ENCODE peak calls at places on chromosomes 6 and 20, in six cellular contexts. D is HL-60, Q is osteoblast, J is AG09309, A is choroid plexus epithelial cell, S is fibroblast of pulmonary artery. Y is an unnamed sample.

GRCh38 chr6:33390173-33390572 is 1.4 kb upstream of the KIFC1 start:
- DNase-seq in D (no peak), Q (no peak), J (no peak), A (no peak), S (no peak), Y (no peak)

GRCh38 chr6:118755941-118756646 is 104.7 kb upstream of the CEP85L start:
- DNase-seq in D (no peak), Q (no peak), J (no peak), A (no peak), S (no peak), Y (no peak)

GRCh38 chr20:51910202-51911050 is 108.1 kb upstream of the SALL4 start:
- DNase-seq in D (no peak), Q (no peak), J (peak), A (peak), S (no peak), Y (peak)

GRCh38 chr6:41927253-41927652 is 6.0 kb downstream of the BYSL start:
- DNase-seq in D (no peak), Q (no peak), J (no peak), A (no peak), S (no peak), Y (no peak)

GRCh38 chr6:130848945-130849344 is 21.7 kb downstream of the SMLR1 start:
- DNase-seq in D (no peak), Q (no peak), J (no peak), A (no peak), S (no peak), Y (peak)

GRCh38 chr6:17081860-17082508 is 19.9 kb upstream of the STMND1 start:
- DNase-seq in D (no peak), Q (no peak), J (no peak), A (no peak), S (no peak), Y (no peak)

GRCh38 chr20:49888341-49889244 is 26.7 kb downstream of the SPATA2 start:
- DNase-seq in D (peak), Q (peak), J (no peak), A (peak), S (peak), Y (peak)

GRCh38 chr6:52305385-52305784 is 20.8 kb upstream of the MCM3 start:
- DNase-seq in D (no peak), Q (no peak), J (no peak), A (no peak), S (no peak), Y (no peak)

GRCh38 chr20:36498386-36499179 is 42.7 kb upstream of the MYL9 start:
- DNase-seq in D (no peak), Q (peak), J (no peak), A (no peak), S (no peak), Y (no peak)

GRCh38 chr6:4413073-4413472 is 277.7 kb upstream of the ECI2 start:
- DNase-seq in D (no peak), Q (peak), J (peak), A (peak), S (peak), Y (peak)

GRCh38 chr6:2875840-2876207 is 27.3 kb downstream of the SERPINB9 start:
- DNase-seq in D (peak), Q (peak), J (no peak), A (peak), S (no peak), Y (no peak)

GRCh38 chr20:15162061-15162740 is 824.8 kb upstream of the FLRT3 start:
- DNase-seq in D (no peak), Q (no peak), J (no peak), A (no peak), S (no peak), Y (no peak)

GRCh38 chr20:54643761-54644160 is 168.4 kb downstream of the DOK5 start:
- DNase-seq in D (no peak), Q (peak), J (peak), A (peak), S (peak), Y (peak)

GRCh38 chr6:117547688-117548621 is 54.4 kb downstream of the GOPC start:
- DNase-seq in D (no peak), Q (peak), J (no peak), A (peak), S (peak), Y (no peak)

GRCh38 chr20:3686867-3687321 is 5.1 kb upstream of the ADAM33 start:
- DNase-seq in D (no peak), Q (peak), J (peak), A (peak), S (peak), Y (peak)
- TF ChIP-seq CTCF in D (no peak), Q (no peak), J (no peak), A (peak), S (no peak), Y (no peak)

GRCh38 chr20:34368547-34368946 is 5.5 kb downstream of the ITCH start:
- DNase-seq in D (no peak), Q (peak), J (no peak), A (peak), S (no peak), Y (no peak)

GRCh38 chr20:34363062-34364012 is at the start of gene ITCH:
- DNase-seq in D (peak), Q (peak), J (peak), A (peak), S (peak), Y (peak)

GRCh38 chr20:34367155-34367554 is 4.1 kb downstream of the ITCH start:
- DNase-seq in D (no peak), Q (no peak), J (no peak), A (no peak), S (no peak), Y (no peak)

GRCh38 chr20:34364013-34364382 is 925 bp downstream of the ITCH start:
- DNase-seq in D (peak), Q (no peak), J (no peak), A (peak), S (peak), Y (peak)

GRCh38 chr20:34365765-34366213 is 2.7 kb downstream of the ITCH start:
- DNase-seq in D (peak), Q (no peak), J (no peak), A (no peak), S (no peak), Y (no peak)
- H3K4me3 ChIP-seq in D (no peak), Q (no peak), J (no peak), A (no peak), S (no peak), Y (no peak)

GRCh38 chr6:37110455-37111155 is 59.3 kb upstream of the PIM1 start:
- DNase-seq in D (no peak), Q (no peak), J (no peak), A (peak), S (peak), Y (no peak)

GRCh38 chr6:37114612-37115011 is 55.3 kb upstream of the PIM1 start:
- DNase-seq in D (no peak), Q (no peak), J (no peak), A (no peak), S (no peak), Y (no peak)

GRCh38 chr6:37111156-37111461 is 58.8 kb upstream of the PIM1 start:
- DNase-seq in D (no peak), Q (no peak), J (no peak), A (no peak), S (no peak), Y (no peak)

GRCh38 chr6:37115236-37115894 is 54.6 kb upstream of the PIM1 start:
- DNase-seq in D (no peak), Q (no peak), J (no peak), A (peak), S (no peak), Y (no peak)

GRCh38 chr6:37113976-37114375 is 56.0 kb upstream of the PIM1 start:
- DNase-seq in D (no peak), Q (no peak), J (no peak), A (no peak), S (no peak), Y (no peak)
- TF ChIP-seq CTCF in D (no peak), Q (no peak), J (no peak), A (no peak), S (no peak), Y (no peak)

GRCh38 chr20:32472581-32473207 is 112.4 kb downstream of the NOL4L start:
- DNase-seq in D (no peak), Q (peak), J (no peak), A (no peak), S (no peak), Y (no peak)
- H3K4me3 ChIP-seq in D (no peak), Q (no peak), J (no peak), A (no peak), S (no peak), Y (no peak)

GRCh38 chr6:63307581-63308246 is 12.1 kb downstream of the LGSN start:
- DNase-seq in D (peak), Q (peak), J (peak), A (peak), S (peak), Y (peak)
- TF ChIP-seq CTCF in D (peak), Q (peak), J (peak), A (peak), S (peak), Y (peak)

GRCh38 chr6:20409427-20409971 is 7.8 kb downstream of the E2F3 start:
- DNase-seq in D (no peak), Q (no peak), J (no peak), A (no peak), S (no peak), Y (no peak)
- H3K4me3 ChIP-seq in D (no peak), Q (no peak), J (no peak), A (no peak), S (no peak), Y (no peak)

GRCh38 chr6:31081872-31082271 is 30.5 kb downstream of the C6orf15 start:
- DNase-seq in D (no peak), Q (no peak), J (no peak), A (no peak), S (no peak), Y (peak)
- TF ChIP-seq CTCF in D (no peak), Q (no peak), J (no peak), A (no peak), S (no peak), Y (no peak)

DNA sequence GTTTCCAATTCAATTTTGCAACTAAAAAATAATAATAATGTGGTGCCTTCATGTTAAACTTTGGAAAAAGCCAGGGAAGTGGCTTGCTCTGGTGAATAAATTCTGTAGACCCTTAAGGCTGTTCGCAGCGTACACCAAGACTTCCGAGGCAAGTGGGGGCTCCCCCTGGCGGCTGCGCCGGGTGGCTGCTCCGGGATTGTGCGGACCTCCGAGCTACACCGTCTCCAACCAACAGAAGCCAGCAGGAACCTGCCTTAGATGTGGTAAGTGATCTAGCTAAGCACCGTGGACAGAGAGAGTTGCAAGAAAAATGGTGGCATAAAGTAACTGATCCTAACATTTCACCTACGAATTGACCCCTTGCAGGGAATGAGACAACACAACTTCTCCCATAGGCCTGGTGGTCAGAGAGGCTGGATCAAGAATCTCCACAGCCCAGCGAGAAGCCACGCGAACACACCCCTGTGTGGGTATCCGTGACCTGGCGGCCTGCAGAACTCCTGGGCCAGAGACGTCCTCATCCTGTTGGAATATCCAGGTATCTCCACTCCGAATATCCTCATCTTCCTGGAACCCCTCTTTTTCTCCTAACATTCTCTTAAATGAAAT is 69.6 kb downstream of the TBXT start:
- DNase-seq in D (peak), Q (peak), J (no peak), A (peak), S (peak), Y (peak)
- H3K4me3 ChIP-seq in D (no peak), Q (peak), J (peak), A (peak), S (peak), Y (no peak)

DNA sequence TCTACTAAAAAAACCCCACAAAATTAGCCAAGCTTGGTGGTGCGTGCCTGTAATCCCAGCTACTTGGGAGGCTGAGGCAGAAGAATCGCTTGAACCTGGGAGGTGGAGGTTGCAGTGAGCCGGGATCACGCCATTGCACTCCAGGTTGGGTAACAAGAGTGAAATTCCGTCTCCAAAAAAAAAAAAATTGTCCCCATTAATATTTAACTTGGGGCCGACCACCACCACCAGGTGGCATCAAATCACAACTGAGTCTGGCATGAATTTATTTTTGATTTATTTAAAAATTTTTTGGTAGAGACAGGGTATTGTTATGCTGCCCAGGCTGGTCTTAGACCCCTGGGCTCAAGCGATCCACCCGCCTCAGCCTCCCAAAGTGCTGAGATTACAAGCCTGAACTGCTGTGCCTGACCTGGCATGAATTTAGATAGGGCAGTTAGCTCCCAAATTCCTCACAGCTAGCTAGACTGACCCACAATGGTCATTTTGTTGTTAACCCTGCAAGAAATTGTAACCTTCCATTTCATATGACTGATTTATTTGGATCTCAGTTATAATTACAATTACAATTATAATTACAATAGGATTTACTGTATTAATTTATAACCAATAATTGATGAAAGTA is 17.1 kb upstream of the BEND3 start:
- DNase-seq in D (no peak), Q (no peak), J (no peak), A (peak), S (peak), Y (peak)
- TF ChIP-seq CTCF in D (no peak), Q (peak), J (peak), A (peak), S (peak), Y (peak)

GRCh38 chr6:28635547-28636158 is 110.0 kb downstream of the GPX5 start:
- DNase-seq in D (no peak), Q (peak), J (no peak), A (no peak), S (no peak), Y (no peak)
- H3K4me3 ChIP-seq in D (peak), Q (peak), J (peak), A (peak), S (peak), Y (peak)

Y was measured in epithelial cell of esophagus.